ENCODE peak calls at places on chromosomes 5 and 9, in five cellular contexts. Z is cardiac muscle cell, Y is ovary, B is upper lobe of right lung, V is mucosa of descending colon. L is an unnamed sample. For H3K4me1, the result is how much of the 10 kb centered on the place peaks cover.

GRCh38 chr9:87581949-87582637 is 84.4 kb downstream of the DAPK1 start:
- DNase-seq in Z (no peak), Y (no peak), B (no peak), V (no peak), L (no peak)

GRCh38 chr5:134794819-134795218 is 36.2 kb downstream of the DDX46 start:
- DNase-seq in Z (no peak), Y (no peak), B (no peak), V (no peak), L (no peak)

GRCh38 chr9:71036501-71036900 is 84.9 kb downstream of the TRPM3 start:
- DNase-seq in Z (peak), Y (no peak), B (no peak), V (no peak), L (no peak)

GRCh38 chr5:19886123-19886921 is 101.7 kb downstream of the CDH18 start:
- DNase-seq in Z (peak), Y (no peak), B (no peak), V (no peak), L (no peak)

GRCh38 chr5:54425258-54425657 is 30.2 kb upstream of the HSPB3 start:
- DNase-seq in Z (no peak), Y (no peak), B (no peak), V (no peak), L (no peak)

GRCh38 chr9:1604942-1605560 is 410.1 kb upstream of the SMARCA2 start:
- DNase-seq in Z (peak), Y (no peak), B (no peak), V (no peak), L (no peak)

GRCh38 chr9:78940121-78940855 is 631.5 kb upstream of the TLE4 start:
- DNase-seq in Z (peak), Y (no peak), B (no peak), V (no peak), L (no peak)

GRCh38 chr5:93569295-93570164 is 11.5 kb downstream of the NR2F1-AS1 start:
- DNase-seq in Z (no peak), Y (no peak), B (no peak), V (no peak), L (no peak)

GRCh38 chr9:115267788-115268187 is 149.8 kb upstream of the TNC start:
- DNase-seq in Z (peak), Y (no peak), B (no peak), V (no peak), L (no peak)

GRCh38 chr9:126093771-126094170 is 232.9 kb upstream of the MVB12B start:
- DNase-seq in Z (no peak), Y (no peak), B (no peak), V (no peak), L (no peak)

GRCh38 chr9:28853487-28853886 is 1280.2 kb upstream of the C9orf72 start:
- DNase-seq in Z (no peak), Y (no peak), B (no peak), V (no peak), L (no peak)

GRCh38 chr9:134325813-134326753 is at the start of gene RXRA:
- DNase-seq in Z (peak), Y (peak), B (peak), V (peak), L (peak)

GRCh38 chr5:89351232-89351631 is 468.2 kb upstream of the MEF2C start:
- DNase-seq in Z (peak), Y (no peak), B (no peak), V (no peak), L (no peak)

GRCh38 chr5:180402716-180403115 is 49.6 kb upstream of the GFPT2 start:
- DNase-seq in Z (no peak), Y (no peak), B (peak), V (no peak), L (no peak)

DNA sequence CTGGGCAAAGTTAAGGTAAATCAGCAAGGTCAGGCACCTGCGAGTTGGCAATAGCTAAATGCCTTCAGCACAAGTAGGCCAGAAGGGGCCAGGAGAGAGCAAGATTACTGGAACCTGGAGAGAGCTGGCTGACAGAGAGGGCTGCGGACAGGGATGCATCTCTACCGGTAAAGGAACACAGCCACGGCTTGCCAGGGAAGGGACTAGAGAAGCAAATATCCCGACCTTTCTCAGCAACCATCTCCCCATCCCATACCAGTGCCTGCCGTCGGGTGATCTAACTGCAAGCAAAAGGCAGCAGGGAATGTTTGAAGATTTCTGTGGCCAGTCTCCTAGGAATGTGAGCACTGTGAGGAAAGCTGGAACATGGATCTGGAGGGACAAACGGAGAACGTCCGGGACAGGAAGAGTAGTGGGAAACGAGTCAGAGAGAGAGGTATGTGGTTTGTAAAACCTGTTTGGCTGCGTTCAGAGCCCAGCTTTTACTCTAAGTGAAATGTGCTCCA is 15.9 kb upstream of the ABLIM3 start:
- DNase-seq in Z (no peak), Y (no peak), B (no peak), V (no peak), L (no peak)
- H3K4me1 ChIP-seq in Z (under half), Y (under half), B (under half), V (under half), L (under half)

DNA sequence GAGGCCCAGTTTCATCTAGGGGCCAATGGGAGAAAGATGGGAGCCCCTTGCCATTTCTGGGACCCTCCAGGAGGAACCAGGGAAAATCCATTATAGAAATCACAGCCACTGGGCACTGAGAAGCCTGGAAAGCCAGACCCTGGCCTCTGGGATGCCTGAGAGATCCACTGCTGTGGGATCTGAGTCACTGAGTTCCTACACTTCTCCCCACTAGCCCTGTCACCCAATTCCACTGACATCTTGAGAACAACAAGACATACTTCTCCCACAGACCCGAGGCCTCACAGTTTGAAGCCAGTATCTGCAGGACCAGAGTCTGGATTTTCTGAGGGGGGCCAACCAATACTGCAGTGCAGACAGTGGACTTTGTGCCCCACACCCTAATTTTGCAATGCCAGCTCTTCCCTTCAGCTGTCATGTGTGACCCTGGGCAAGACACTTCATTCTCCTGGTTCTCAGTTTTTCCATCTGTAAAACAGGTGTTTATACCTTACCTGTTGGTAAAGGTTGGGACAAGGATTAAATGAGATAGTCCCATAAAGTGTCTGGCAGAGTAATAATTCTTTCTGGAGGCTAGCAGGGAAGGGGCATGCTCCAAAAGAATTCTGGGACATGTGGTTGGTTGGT is 46.5 kb downstream of the CXXC5 start:
- DNase-seq in Z (no peak), Y (no peak), B (no peak), V (no peak), L (no peak)
- H3K4me1 ChIP-seq in Z (half or more), Y (under half), B (under half), V (under half), L (under half)

GRCh38 chr9:33143241-33143642 is 23.9 kb downstream of the B4GALT1 start:
- DNase-seq in Z (peak), Y (no peak), B (peak), V (no peak), L (peak)

GRCh38 chr9:33142531-33142930 is 24.6 kb downstream of the B4GALT1 start:
- DNase-seq in Z (no peak), Y (no peak), B (no peak), V (no peak), L (peak)

GRCh38 chr9:33138768-33139167 is 28.4 kb downstream of the B4GALT1 start:
- DNase-seq in Z (no peak), Y (no peak), B (no peak), V (no peak), L (no peak)

GRCh38 chr9:33139421-33140228 is 27.5 kb downstream of the B4GALT1 start:
- DNase-seq in Z (peak), Y (peak), B (no peak), V (peak), L (peak)

GRCh38 chr9:33140406-33141360 is 26.5 kb downstream of the B4GALT1 start:
- DNase-seq in Z (no peak), Y (peak), B (no peak), V (no peak), L (no peak)
- H3K4me1 ChIP-seq in Z (under half), Y (under half), B (half or more), V (under half), L (half or more)

DNA sequence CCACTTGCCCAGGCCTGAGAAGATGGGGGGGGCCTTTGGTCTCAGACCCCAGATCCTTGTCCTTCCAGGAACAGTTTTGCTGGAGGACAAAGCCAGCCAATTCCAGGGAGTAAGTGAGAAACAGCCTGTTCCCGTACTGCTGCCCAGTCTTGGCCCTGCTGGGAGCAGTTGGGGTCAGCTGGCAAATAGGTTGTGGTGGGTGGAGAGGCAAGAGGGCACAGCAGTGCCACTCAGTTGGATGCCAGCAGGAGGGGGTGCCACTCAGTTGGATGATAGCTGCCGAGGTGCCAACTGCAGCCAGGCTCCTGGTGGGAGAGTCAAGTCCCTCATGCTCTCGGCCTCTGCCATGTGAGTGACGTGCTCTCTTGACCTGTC is 136.9 kb downstream of the RGS3 start:
- DNase-seq in Z (no peak), Y (no peak), B (no peak), V (no peak), L (no peak)
- H3K4me1 ChIP-seq in Z (under half), Y (under half), B (half or more), V (under half), L (under half)

GRCh38 chr9:69195019-69195418 is 20.9 kb downstream of the TJP2 start:
- DNase-seq in Z (no peak), Y (no peak), B (no peak), V (no peak), L (no peak)
- H3K4me1 ChIP-seq in Z (half or more), Y (under half), B (under half), V (under half), L (under half)

L was measured in adrenal gland.